ENCODE peak calls at places on chromosomes 16 and 17, in eight cellular contexts. One of them, this sample, is unnamed.

GRCh38 chr17:38743556-38744171 is 4.5 kb downstream of the PCGF2 start:
- DNase-seq in right atrium auricular region: no peak
- DNase-seq in heart left ventricle: no peak
- DNase-seq in lower leg skin: no peak
- DNase-seq in A549: no peak
- DNase-seq in CD8-positive, alpha-beta memory T cell: no peak
- DNase-seq in Karpas-422: no peak
- DNase-seq in cardiac muscle cell: no peak
- DNase-seq in this sample: no peak

GRCh38 chr17:68294617-68295016 is 3.3 kb downstream of the ARSG start:
- DNase-seq in right atrium auricular region: no peak
- DNase-seq in heart left ventricle: no peak
- DNase-seq in lower leg skin: no peak
- DNase-seq in A549: no peak
- DNase-seq in CD8-positive, alpha-beta memory T cell: no peak
- DNase-seq in Karpas-422: no peak
- DNase-seq in cardiac muscle cell: no peak
- DNase-seq in this sample: no peak

GRCh38 chr16:75593825-75594820 is 27.9 kb downstream of the GABARAPL2 start:
- DNase-seq in right atrium auricular region: no peak
- DNase-seq in heart left ventricle: no peak
- DNase-seq in lower leg skin: no peak
- DNase-seq in A549: peak; percentile 7
- DNase-seq in CD8-positive, alpha-beta memory T cell: no peak
- DNase-seq in Karpas-422: no peak
- DNase-seq in cardiac muscle cell: peak; percentile 39
- DNase-seq in this sample: no peak

GRCh38 chr17:17572010-17572785 is 19.3 kb downstream of the PEMT start:
- DNase-seq in right atrium auricular region: no peak
- DNase-seq in heart left ventricle: no peak
- DNase-seq in lower leg skin: no peak
- DNase-seq in A549: no peak
- DNase-seq in CD8-positive, alpha-beta memory T cell: no peak
- DNase-seq in Karpas-422: no peak
- DNase-seq in cardiac muscle cell: no peak
- DNase-seq in this sample: no peak

GRCh38 chr16:84266451-84266850 is 26.6 kb upstream of the KCNG4 start:
- DNase-seq in right atrium auricular region: peak; percentile 62
- DNase-seq in heart left ventricle: peak; percentile 38
- DNase-seq in lower leg skin: no peak
- DNase-seq in A549: peak; percentile 74
- DNase-seq in CD8-positive, alpha-beta memory T cell: no peak
- DNase-seq in Karpas-422: peak; percentile 82
- DNase-seq in cardiac muscle cell: peak; percentile 76
- DNase-seq in this sample: no peak

GRCh38 chr16:471353-472198 is 46.1 kb downstream of the RAB11FIP3 start:
- DNase-seq in right atrium auricular region: no peak
- DNase-seq in heart left ventricle: no peak
- DNase-seq in lower leg skin: no peak
- DNase-seq in A549: no peak
- DNase-seq in CD8-positive, alpha-beta memory T cell: no peak
- DNase-seq in Karpas-422: no peak
- DNase-seq in cardiac muscle cell: no peak
- DNase-seq in this sample: no peak

GRCh38 chr17:31449746-31450145 is 58.3 kb downstream of the RAB11FIP4 start:
- DNase-seq in right atrium auricular region: no peak
- DNase-seq in heart left ventricle: no peak
- DNase-seq in lower leg skin: no peak
- DNase-seq in A549: no peak
- DNase-seq in CD8-positive, alpha-beta memory T cell: no peak
- DNase-seq in Karpas-422: no peak
- DNase-seq in cardiac muscle cell: no peak
- DNase-seq in this sample: no peak

GRCh38 chr17:31281061-31281460 is 16.0 kb downstream of the OMG start:
- DNase-seq in right atrium auricular region: no peak
- DNase-seq in heart left ventricle: no peak
- DNase-seq in lower leg skin: no peak
- DNase-seq in A549: no peak
- DNase-seq in CD8-positive, alpha-beta memory T cell: no peak
- DNase-seq in Karpas-422: no peak
- DNase-seq in cardiac muscle cell: no peak
- DNase-seq in this sample: no peak

GRCh38 chr16:20763461-20764232 is at the start of gene ACSM3:
- DNase-seq in right atrium auricular region: peak; percentile 64
- DNase-seq in heart left ventricle: peak; percentile 37
- DNase-seq in lower leg skin: peak; percentile 74
- DNase-seq in A549: peak; percentile 85
- DNase-seq in CD8-positive, alpha-beta memory T cell: peak; percentile 38
- DNase-seq in Karpas-422: peak; percentile 93
- DNase-seq in cardiac muscle cell: peak; percentile 84
- DNase-seq in this sample: no peak

GRCh38 chr16:56822966-56823739 is 41.9 kb upstream of the SLC12A3 start:
- DNase-seq in right atrium auricular region: no peak
- DNase-seq in heart left ventricle: no peak
- DNase-seq in lower leg skin: no peak
- DNase-seq in A549: no peak
- DNase-seq in CD8-positive, alpha-beta memory T cell: no peak
- DNase-seq in Karpas-422: no peak
- DNase-seq in cardiac muscle cell: no peak
- DNase-seq in this sample: no peak

GRCh38 chr16:68116256-68116853 is 31.2 kb downstream of the NFATC3 start:
- DNase-seq in right atrium auricular region: no peak
- DNase-seq in heart left ventricle: no peak
- DNase-seq in lower leg skin: no peak
- DNase-seq in A549: peak; percentile 29
- DNase-seq in CD8-positive, alpha-beta memory T cell: no peak
- DNase-seq in Karpas-422: peak; percentile 77
- DNase-seq in cardiac muscle cell: peak; percentile 59
- DNase-seq in this sample: no peak

GRCh38 chr16:48542020-48542473 is 67.9 kb downstream of the N4BP1 start:
- DNase-seq in right atrium auricular region: peak; percentile 87
- DNase-seq in heart left ventricle: peak; percentile 57
- DNase-seq in lower leg skin: no peak
- DNase-seq in A549: peak; percentile 56
- DNase-seq in CD8-positive, alpha-beta memory T cell: no peak
- DNase-seq in Karpas-422: peak; percentile 51
- DNase-seq in cardiac muscle cell: peak; percentile 75
- DNase-seq in this sample: peak; percentile 82

GRCh38 chr16:48246066-48246465 is 1.3 kb downstream of the ABCC11 start:
- DNase-seq in right atrium auricular region: no peak
- DNase-seq in heart left ventricle: no peak
- DNase-seq in lower leg skin: no peak
- DNase-seq in A549: no peak
- DNase-seq in CD8-positive, alpha-beta memory T cell: no peak
- DNase-seq in Karpas-422: no peak
- DNase-seq in cardiac muscle cell: peak; percentile 32
- DNase-seq in this sample: no peak

GRCh38 chr17:62075308-62075815 is 10.3 kb upstream of the MED13 start:
- DNase-seq in right atrium auricular region: no peak
- DNase-seq in heart left ventricle: no peak
- DNase-seq in lower leg skin: no peak
- DNase-seq in A549: no peak
- DNase-seq in CD8-positive, alpha-beta memory T cell: no peak
- DNase-seq in Karpas-422: no peak
- DNase-seq in cardiac muscle cell: peak; percentile 32
- DNase-seq in this sample: no peak

GRCh38 chr16:89003831-89004208 is 26.8 kb upstream of the CBFA2T3 start:
- DNase-seq in right atrium auricular region: no peak
- DNase-seq in heart left ventricle: no peak
- DNase-seq in lower leg skin: no peak
- DNase-seq in A549: no peak
- DNase-seq in CD8-positive, alpha-beta memory T cell: no peak
- DNase-seq in Karpas-422: no peak
- DNase-seq in cardiac muscle cell: no peak
- DNase-seq in this sample: no peak

GRCh38 chr16:70520612-70521297 is 2.6 kb downstream of the COG4 start:
- DNase-seq in right atrium auricular region: no peak
- DNase-seq in heart left ventricle: no peak
- DNase-seq in lower leg skin: no peak
- DNase-seq in A549: no peak
- DNase-seq in CD8-positive, alpha-beta memory T cell: no peak
- DNase-seq in Karpas-422: no peak
- DNase-seq in cardiac muscle cell: peak; percentile 78
- DNase-seq in this sample: no peak

GRCh38 chr16:84928679-84929420 is 82.5 kb downstream of the ZDHHC7 start:
- DNase-seq in right atrium auricular region: peak; percentile 92
- DNase-seq in heart left ventricle: peak; percentile 69
- DNase-seq in lower leg skin: peak; percentile 69
- DNase-seq in A549: no peak
- DNase-seq in CD8-positive, alpha-beta memory T cell: no peak
- DNase-seq in Karpas-422: peak; percentile 59
- DNase-seq in cardiac muscle cell: peak; percentile 75
- DNase-seq in this sample: peak; percentile 86

GRCh38 chr16:70678898-70679652 is 6.8 kb downstream of the MTSS2 start:
- DNase-seq in right atrium auricular region: no peak
- DNase-seq in heart left ventricle: no peak
- DNase-seq in lower leg skin: no peak
- DNase-seq in A549: no peak
- DNase-seq in CD8-positive, alpha-beta memory T cell: no peak
- DNase-seq in Karpas-422: no peak
- DNase-seq in cardiac muscle cell: no peak
- DNase-seq in this sample: no peak

GRCh38 chr17:11601661-11602060 is 3.4 kb downstream of the DNAH9 start:
- DNase-seq in right atrium auricular region: no peak
- DNase-seq in heart left ventricle: no peak
- DNase-seq in lower leg skin: no peak
- DNase-seq in A549: no peak
- DNase-seq in CD8-positive, alpha-beta memory T cell: no peak
- DNase-seq in Karpas-422: no peak
- DNase-seq in cardiac muscle cell: no peak
- DNase-seq in this sample: no peak

GRCh38 chr17:17108681-17109049 is 66.4 kb downstream of the MPRIP start:
- DNase-seq in right atrium auricular region: no peak
- DNase-seq in heart left ventricle: no peak
- DNase-seq in lower leg skin: no peak
- DNase-seq in A549: no peak
- DNase-seq in CD8-positive, alpha-beta memory T cell: no peak
- DNase-seq in Karpas-422: no peak
- DNase-seq in cardiac muscle cell: no peak
- DNase-seq in this sample: no peak

GRCh38 chr16:49057391-49057790 is 224.2 kb downstream of the CBLN1 start:
- DNase-seq in right atrium auricular region: no peak
- DNase-seq in heart left ventricle: no peak
- DNase-seq in lower leg skin: no peak
- DNase-seq in A549: no peak
- DNase-seq in CD8-positive, alpha-beta memory T cell: no peak
- DNase-seq in Karpas-422: no peak
- DNase-seq in cardiac muscle cell: no peak
- DNase-seq in this sample: no peak

GRCh38 chr17:76104140-76104895 is 731 bp upstream of the EXOC7 start:
- DNase-seq in right atrium auricular region: no peak
- DNase-seq in heart left ventricle: no peak
- DNase-seq in lower leg skin: no peak
- DNase-seq in A549: no peak
- DNase-seq in CD8-positive, alpha-beta memory T cell: no peak
- DNase-seq in Karpas-422: no peak
- DNase-seq in cardiac muscle cell: no peak
- DNase-seq in this sample: no peak

DNA sequence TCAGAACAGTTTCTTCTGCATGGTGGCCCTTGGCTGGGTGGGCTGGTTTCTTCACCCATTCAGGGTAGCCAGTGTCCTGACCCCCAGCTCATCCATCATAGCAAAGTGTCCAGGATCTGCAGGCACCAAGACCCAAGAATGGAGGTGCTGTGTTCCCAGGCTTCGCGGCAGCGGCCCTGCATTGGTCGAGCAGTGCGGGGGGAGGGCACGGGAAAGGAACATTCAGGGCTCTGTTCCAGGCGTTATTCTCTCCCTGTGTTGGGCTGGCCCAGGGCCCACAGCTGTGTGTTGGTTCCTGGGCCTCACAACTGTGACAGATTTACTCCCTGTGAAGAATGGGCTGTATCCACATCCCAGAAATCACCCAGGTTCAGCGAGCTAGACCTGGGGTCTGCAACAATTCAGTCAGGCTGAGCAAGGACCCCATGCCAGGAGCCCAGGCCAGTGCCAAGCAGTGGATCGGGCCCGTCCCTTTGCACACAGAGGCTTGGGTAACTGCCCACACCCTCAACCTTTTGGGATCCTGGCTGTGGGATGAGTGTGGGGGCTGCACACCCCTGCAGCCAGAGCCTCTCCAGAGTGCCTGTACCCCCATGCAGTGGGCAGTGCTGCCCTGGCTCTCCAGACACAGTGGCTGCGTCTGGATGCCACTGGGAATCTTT is 10.0 kb downstream of the GPT2 start:
- DNase-seq in right atrium auricular region: no peak
- DNase-seq in heart left ventricle: peak; percentile 45
- DNase-seq in lower leg skin: no peak
- DNase-seq in A549: no peak
- DNase-seq in CD8-positive, alpha-beta memory T cell: no peak
- DNase-seq in Karpas-422: no peak
- DNase-seq in cardiac muscle cell: peak; percentile 68
- DNase-seq in this sample: no peak
- H3K4me3 ChIP-seq in right atrium auricular region: no peak overlapping the region
- H3K4me3 ChIP-seq in heart left ventricle: no peak overlapping the region
- H3K4me3 ChIP-seq in lower leg skin: no peak overlapping the region
- H3K4me3 ChIP-seq in A549: no peak overlapping the region
- H3K4me3 ChIP-seq in CD8-positive, alpha-beta memory T cell: no peak overlapping the region
- H3K4me3 ChIP-seq in Karpas-422: no peak overlapping the region
- H3K4me3 ChIP-seq in cardiac muscle cell: no peak overlapping the region
- H3K4me3 ChIP-seq in this sample: no peak overlapping the region

DNA sequence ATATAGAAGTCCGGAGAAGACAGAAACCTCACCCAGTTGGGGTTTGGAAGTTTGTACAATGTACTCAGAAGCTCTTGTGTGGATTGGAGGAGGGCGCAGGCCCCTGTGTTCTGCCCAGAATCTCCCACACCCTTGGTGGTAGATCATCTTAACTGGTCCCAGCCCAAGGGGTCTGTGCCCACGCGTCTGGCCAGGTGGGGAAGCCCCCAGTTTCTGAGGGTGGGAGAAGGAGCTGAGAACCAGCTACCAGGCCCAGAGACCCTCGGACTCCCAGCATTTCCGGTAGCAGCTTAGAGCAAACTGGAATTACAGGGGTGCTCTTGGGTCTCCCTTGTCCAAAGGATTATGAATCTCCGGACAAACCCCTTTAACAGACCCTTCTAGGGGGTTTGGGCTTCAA is 2.3 kb upstream of the PPP1R9B start:
- DNase-seq in right atrium auricular region: no peak
- DNase-seq in heart left ventricle: no peak
- DNase-seq in lower leg skin: no peak
- DNase-seq in A549: no peak
- DNase-seq in CD8-positive, alpha-beta memory T cell: no peak
- DNase-seq in Karpas-422: no peak
- DNase-seq in cardiac muscle cell: no peak
- DNase-seq in this sample: no peak
- H3K4me3 ChIP-seq in right atrium auricular region: peak overlapping the region; percentile 87
- H3K4me3 ChIP-seq in heart left ventricle: peak overlapping the region; percentile 98
- H3K4me3 ChIP-seq in lower leg skin: no peak overlapping the region
- H3K4me3 ChIP-seq in A549: peak overlapping the region; percentile 86
- H3K4me3 ChIP-seq in CD8-positive, alpha-beta memory T cell: no peak overlapping the region
- H3K4me3 ChIP-seq in Karpas-422: peak overlapping the region; percentile 95
- H3K4me3 ChIP-seq in cardiac muscle cell: peak overlapping the region; percentile 88
- H3K4me3 ChIP-seq in this sample: peak overlapping the region; percentile 90

GRCh38 chr16:72425571-72426341 is 253.8 kb upstream of the PMFBP1 start:
- DNase-seq in right atrium auricular region: no peak
- DNase-seq in heart left ventricle: no peak
- DNase-seq in lower leg skin: no peak
- DNase-seq in A549: no peak
- DNase-seq in CD8-positive, alpha-beta memory T cell: no peak
- DNase-seq in Karpas-422: no peak
- DNase-seq in cardiac muscle cell: no peak
- DNase-seq in this sample: no peak
- H3K4me3 ChIP-seq in right atrium auricular region: no peak overlapping the region
- H3K4me3 ChIP-seq in heart left ventricle: no peak overlapping the region
- H3K4me3 ChIP-seq in lower leg skin: no peak overlapping the region
- H3K4me3 ChIP-seq in A549: no peak overlapping the region
- H3K4me3 ChIP-seq in CD8-positive, alpha-beta memory T cell: no peak overlapping the region
- H3K4me3 ChIP-seq in Karpas-422: no peak overlapping the region
- H3K4me3 ChIP-seq in cardiac muscle cell: no peak overlapping the region
- H3K4me3 ChIP-seq in this sample: no peak overlapping the region

GRCh38 chr16:3716831-3717234 is 491 bp downstream of the TRAP1 start:
- DNase-seq in right atrium auricular region: no peak
- DNase-seq in heart left ventricle: no peak
- DNase-seq in lower leg skin: no peak
- DNase-seq in A549: peak; percentile 21
- DNase-seq in CD8-positive, alpha-beta memory T cell: peak; percentile 9
- DNase-seq in Karpas-422: peak; percentile 84
- DNase-seq in cardiac muscle cell: peak; percentile 12
- DNase-seq in this sample: peak; percentile 73
- H3K4me3 ChIP-seq in right atrium auricular region: peak overlapping the region; percentile 98
- H3K4me3 ChIP-seq in heart left ventricle: peak overlapping the region; percentile 90
- H3K4me3 ChIP-seq in lower leg skin: peak overlapping the region; percentile 94
- H3K4me3 ChIP-seq in A549: peak overlapping the region; percentile 100
- H3K4me3 ChIP-seq in CD8-positive, alpha-beta memory T cell: peak overlapping the region; percentile 88
- H3K4me3 ChIP-seq in Karpas-422: peak overlapping the region; percentile 99
- H3K4me3 ChIP-seq in cardiac muscle cell: peak overlapping the region; percentile 96
- H3K4me3 ChIP-seq in this sample: peak overlapping the region; percentile 100